ENCODE peak calls at places on chromosomes 3 and 15, in nine cellular contexts. I is A549, F is esophagus squamous epithelium, Z is NB4, X is HepG2, A is stomach, S is ovary, U is tibial nerve, E is body of pancreas. R is an unnamed sample.

GRCh38 chr3:132253262-132253878 is 63.8 kb upstream of the ACP3 start:
- DNase-seq in I (peak; percentile 70), F (no peak), Z (peak; percentile 74), X (peak; percentile 43), A (no peak), S (no peak), U (peak; percentile 50), E (peak; percentile 47), R (peak; percentile 29)

GRCh38 chr15:69660114-69660513 is 207.5 kb downstream of the RPLP1 start:
- DNase-seq in I (no peak), F (no peak), Z (no peak), X (no peak), A (no peak), S (no peak), U (no peak), E (no peak), R (no peak)

GRCh38 chr3:128145279-128145678 is 8.0 kb upstream of the EEFSEC start:
- DNase-seq in I (no peak), F (no peak), Z (peak; percentile 46), X (no peak), A (no peak), S (no peak), U (no peak), E (no peak), R (peak; percentile 46)

GRCh38 chr3:137084579-137084978 is 126.8 kb downstream of the IL20RB start:
- DNase-seq in I (no peak), F (no peak), Z (no peak), X (no peak), A (no peak), S (no peak), U (no peak), E (no peak), R (no peak)

GRCh38 chr15:68608206-68608843 is 29.5 kb downstream of the CORO2B start:
- DNase-seq in I (no peak), F (no peak), Z (no peak), X (no peak), A (no peak), S (peak; percentile 94), U (peak; percentile 77), E (peak; percentile 63), R (peak; percentile 68)

GRCh38 chr3:197519801-197520211 is 36.0 kb downstream of the BDH1 start:
- DNase-seq in I (peak; percentile 66), F (no peak), Z (no peak), X (no peak), A (no peak), S (no peak), U (no peak), E (no peak), R (no peak)

GRCh38 chr3:149343951-149344350 is 10.5 kb upstream of the TM4SF18 start:
- DNase-seq in I (no peak), F (no peak), Z (peak; percentile 35), X (no peak), A (no peak), S (no peak), U (no peak), E (no peak), R (no peak)

GRCh38 chr3:89586676-89587075 is 479.3 kb downstream of the EPHA3 start:
- DNase-seq in I (no peak), F (no peak), Z (no peak), X (no peak), A (no peak), S (no peak), U (no peak), E (no peak), R (no peak)

GRCh38 chr15:41894791-41895463 is 1.1 kb upstream of the SPTBN5 start:
- DNase-seq in I (peak; percentile 13), F (peak; percentile 11), Z (peak; percentile 88), X (peak; percentile 35), A (peak; percentile 68), S (peak; percentile 80), U (peak; percentile 22), E (peak; percentile 84), R (peak; percentile 87)

GRCh38 chr3:121637922-121638321 is 22.8 kb downstream of the HCLS1 start:
- DNase-seq in I (no peak), F (no peak), Z (no peak), X (no peak), A (no peak), S (no peak), U (no peak), E (no peak), R (no peak)

GRCh38 chr3:190581041-190581501 is 67.2 kb downstream of the IL1RAP start:
- DNase-seq in I (no peak), F (no peak), Z (no peak), X (no peak), A (no peak), S (no peak), U (no peak), E (no peak), R (no peak)

GRCh38 chr3:190582667-190583066 is 68.8 kb downstream of the IL1RAP start:
- DNase-seq in I (no peak), F (no peak), Z (no peak), X (no peak), A (no peak), S (no peak), U (no peak), E (no peak), R (no peak)

GRCh38 chr3:190586631-190587000 is 72.7 kb downstream of the IL1RAP start:
- DNase-seq in I (peak; percentile 51), F (no peak), Z (peak; percentile 82), X (no peak), A (no peak), S (no peak), U (no peak), E (no peak), R (no peak)

GRCh38 chr3:190589326-190589725 is 75.4 kb downstream of the IL1RAP start:
- DNase-seq in I (no peak), F (no peak), Z (no peak), X (no peak), A (no peak), S (no peak), U (no peak), E (no peak), R (no peak)

GRCh38 chr3:190585771-190586630 is 72.1 kb downstream of the IL1RAP start:
- DNase-seq in I (peak; percentile 94), F (no peak), Z (peak; percentile 85), X (peak; percentile 60), A (no peak), S (no peak), U (no peak), E (no peak), R (peak; percentile 29)
- TF ChIP-seq POLR2A in I (no peak), F (no peak), Z (no peak), X (no peak), A (no peak), S (no peak), U (no peak), E (no peak), R (no peak)

DNA sequence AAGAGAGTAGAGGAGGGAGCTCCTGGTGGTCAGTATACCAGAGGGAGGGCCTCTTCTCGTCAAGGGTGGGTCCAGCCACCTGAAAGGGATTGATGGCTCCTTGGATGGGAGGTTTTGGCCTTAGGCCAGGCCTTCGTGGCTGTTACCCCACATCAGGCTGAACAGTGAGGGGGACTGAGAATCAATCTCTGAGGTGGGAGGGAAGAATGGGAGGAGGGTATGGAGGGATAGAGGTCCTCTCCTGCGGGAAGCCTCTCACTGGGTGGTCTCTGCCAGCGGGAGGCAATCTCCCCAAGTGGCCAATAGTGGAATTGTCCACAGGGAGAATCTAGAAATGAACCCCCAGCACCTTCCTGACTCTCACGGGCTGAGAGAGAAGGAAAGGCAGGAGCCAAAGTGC is 53.5 kb downstream of the BSN start:
- DNase-seq in I (no peak), F (no peak), Z (no peak), X (no peak), A (peak; percentile 16), S (no peak), U (no peak), E (no peak), R (no peak)
- TF ChIP-seq CTCF in I (no peak), F (no peak), Z (peak; percentile 31), X (no peak), A (no peak), S (no peak), U (no peak), E (no peak), R (peak; percentile 24)

GRCh38 chr3:39192490-39193092 is at the start of gene XIRP1:
- DNase-seq in I (no peak), F (no peak), Z (no peak), X (no peak), A (no peak), S (no peak), U (no peak), E (no peak), R (no peak)
- TF ChIP-seq POLR2A in I (no peak), F (no peak), Z (no peak), X (no peak), A (no peak), S (no peak), U (no peak), E (no peak), R (no peak)

GRCh38 chr3:2274531-2274930 is 175.9 kb downstream of the CNTN4 start:
- DNase-seq in I (no peak), F (no peak), Z (no peak), X (no peak), A (no peak), S (no peak), U (no peak), E (no peak), R (no peak)

DNA sequence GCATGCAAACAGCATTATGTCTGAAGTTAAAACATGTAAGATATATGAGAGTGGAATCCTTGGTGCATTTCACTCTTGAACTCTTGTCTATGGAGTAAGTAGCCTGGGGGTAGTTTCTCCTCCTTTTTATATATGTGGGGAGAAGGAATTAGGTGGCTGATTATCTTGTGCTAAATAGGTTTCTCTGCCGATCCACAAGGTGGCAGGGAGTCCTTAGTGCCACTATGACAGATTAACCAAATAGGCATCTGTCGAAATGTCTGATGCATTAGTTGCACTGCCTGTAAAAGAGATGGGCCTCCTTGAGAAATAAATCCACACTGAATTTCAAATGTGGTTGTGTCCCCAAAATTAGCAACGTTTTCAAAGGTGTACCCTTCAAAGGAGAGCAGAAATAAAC is 170.1 kb downstream of the CNTN4 start:
- DNase-seq in I (peak; percentile 4), F (no peak), Z (no peak), X (no peak), A (no peak), S (no peak), U (no peak), E (no peak), R (no peak)
- TF ChIP-seq CTCF in I (no peak), F (no peak), Z (no peak), X (no peak), A (no peak), S (no peak), U (no peak), E (no peak), R (no peak)